ENCODE peak calls at places on chromosomes 6 and 20, in six cellular contexts. H is kidney epithelial cell, Y is cardiac muscle cell, R is stomach, J is astrocyte of the spinal cord, S is fibroblast of mammary gland. T is an unnamed sample.

GRCh38 chr6:131951576-131952230 is 531 bp upstream of the CCN2 start:
- DNase-seq in Y (peak), J (no peak), R (no peak), H (no peak), S (peak), T (no peak)

GRCh38 chr6:28648878-28649375 is 123.2 kb downstream of the GPX5 start:
- DNase-seq in Y (no peak), J (no peak), S (peak), H (no peak), R (no peak), T (no peak)

GRCh38 chr20:21520702-21521595 is 7.1 kb upstream of the NKX2-2 start:
- DNase-seq in H (no peak), Y (peak), S (peak), R (no peak), J (no peak), T (no peak)

GRCh38 chr6:87054143-87054833 is 40.6 kb downstream of the CGA start:
- DNase-seq in H (no peak), Y (no peak), S (no peak), J (no peak), R (no peak), T (no peak)

GRCh38 chr6:50549460-50549859 is 163.9 kb upstream of the TFAP2D start:
- DNase-seq in J (no peak), R (no peak), Y (no peak), H (no peak), S (no peak), T (no peak)

GRCh38 chr6:2984738-2985381 is 13.5 kb upstream of the SERPINB6 start:
- DNase-seq in J (no peak), R (no peak), H (no peak), S (no peak), Y (no peak), T (no peak)

GRCh38 chr6:63904844-63905243 is 269.2 kb downstream of the PHF3 start:
- DNase-seq in Y (peak), R (no peak), S (peak), H (no peak), J (peak), T (no peak)

GRCh38 chr20:57711311-57711712 is 1.5 kb upstream of the PMEPA1 start:
- DNase-seq in S (no peak), J (no peak), R (no peak), Y (no peak), H (no peak), T (peak)

GRCh38 chr6:32967151-32968091 is 973 bp upstream of the BRD2 start:
- DNase-seq in S (peak), Y (peak), H (no peak), R (no peak), J (peak), T (no peak)

GRCh38 chr6:150915868-150916267 is 50.4 kb downstream of the MTHFD1L start:
- DNase-seq in H (no peak), Y (peak), R (no peak), J (no peak), S (peak), T (no peak)

GRCh38 chr6:26175428-26176181 is 88.4 kb downstream of the HFE start:
- DNase-seq in J (peak), S (peak), Y (peak), R (no peak), H (no peak), T (no peak)

GRCh38 chr6:35051997-35052583 is 89.0 kb downstream of the TCP11 start:
- DNase-seq in S (no peak), H (no peak), Y (no peak), J (no peak), R (no peak), T (no peak)

DNA sequence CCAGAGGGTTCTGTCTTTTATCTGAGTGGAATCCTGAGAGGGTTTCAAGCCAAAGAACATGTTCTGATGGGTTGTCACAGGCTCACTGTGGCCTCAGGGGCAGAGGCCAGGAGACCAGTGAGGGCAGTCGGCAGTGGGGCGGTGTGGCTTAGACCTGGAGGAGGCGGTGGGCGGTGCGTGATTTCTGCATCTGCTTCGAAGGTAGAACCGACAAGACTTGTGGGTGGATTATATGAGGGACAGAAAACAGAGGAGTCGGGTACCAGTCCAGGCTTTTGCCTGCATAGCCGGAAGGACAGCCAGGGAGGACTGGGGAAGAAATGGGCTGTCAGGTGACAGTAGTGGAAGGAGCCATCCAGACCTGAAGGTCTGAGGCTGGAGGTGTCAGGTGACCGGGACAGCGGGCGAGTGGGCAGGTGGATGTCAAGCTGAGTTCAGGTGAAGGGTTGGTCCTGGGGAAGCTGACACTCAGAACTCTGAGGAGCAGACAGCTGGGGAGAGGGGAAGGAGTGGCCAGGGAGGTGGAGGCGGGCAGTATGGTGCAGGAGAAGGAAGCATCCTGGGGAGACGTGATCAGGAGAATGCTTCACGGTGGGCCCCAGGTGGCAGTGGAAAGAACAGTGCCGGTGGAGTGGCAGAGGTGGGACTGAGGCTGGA is 3.1 kb downstream of the CTSZ start:
- DNase-seq in H (no peak), J (no peak), R (no peak), Y (no peak), S (no peak), T (no peak)
- H3K4me3 ChIP-seq in H (no peak), J (no peak), R (peak), Y (no peak), S (no peak), T (no peak)

GRCh38 chr6:43334466-43335095 is 26.0 kb upstream of the CRIP3 start:
- DNase-seq in S (peak), J (peak), H (peak), Y (peak), R (no peak), T (no peak)
- H3K4me3 ChIP-seq in S (no peak), J (no peak), H (no peak), Y (no peak), R (no peak), T (no peak)

GRCh38 chr6:111602481-111603404 is 2.9 kb downstream of the TRAF3IP2 start:
- DNase-seq in Y (peak), H (no peak), R (no peak), S (peak), J (peak), T (no peak)
- H3K4me3 ChIP-seq in Y (no peak), H (no peak), R (peak), S (peak), J (no peak), T (no peak)

GRCh38 chr6:148345176-148345575 is 2.5 kb downstream of the SASH1 start:
- DNase-seq in S (no peak), Y (no peak), R (no peak), J (no peak), H (no peak), T (peak)

GRCh38 chr6:148345578-148345977 is 2.9 kb downstream of the SASH1 start:
- DNase-seq in J (no peak), R (no peak), H (no peak), Y (no peak), S (no peak), T (no peak)

GRCh38 chr6:148342146-148343027 is at the start of gene SASH1:
- DNase-seq in S (peak), H (peak), J (peak), Y (peak), R (peak), T (peak)

GRCh38 chr6:148343028-148343374 is 363 bp downstream of the SASH1 start:
- DNase-seq in J (no peak), S (no peak), Y (no peak), R (no peak), H (no peak), T (peak)

GRCh38 chr6:148343383-148343782 is 745 bp downstream of the SASH1 start:
- DNase-seq in J (no peak), Y (peak), R (no peak), S (no peak), H (no peak), T (no peak)
- H3K4me3 ChIP-seq in J (peak), Y (peak), R (peak), S (peak), H (peak), T (peak)

GRCh38 chr20:62961799-62962198 is 9.3 kb downstream of the SLC17A9 start:
- DNase-seq in J (no peak), R (no peak), Y (no peak), S (no peak), H (no peak), T (no peak)
- H3K4me3 ChIP-seq in J (no peak), R (no peak), Y (no peak), S (no peak), H (no peak), T (no peak)

T was measured in prostate gland.